ENCODE peak calls at places on chromosomes 7 and 10, in ten cellular contexts. H is PC-9; F is stimulated activated CD4-positive, alpha-beta T cell treated with anti-CD3 and anti-CD28 coated beads, Interleukin-4, amount 100 ng/mL, for 48 hours; Z is activated naive CD8-positive, alpha-beta T cell treated with anti-CD3 and anti-CD28 coated beads for 36 hours; X is mucosa of gallbladder; D is heart left ventricle; L is activated CD8-positive, alpha-beta memory T cell treated with anti-CD3 and anti-CD28 coated beads for 48 hours; O is activated naive CD4-positive, alpha-beta T cell treated with anti-CD3 and anti-CD28 coated beads for 36 hours; B is HS-27A; Q is foreskin fibroblast. I is an unnamed sample.

GRCh38 chr7:154427527-154427926 is 375.3 kb downstream of the DPP6 start:
- DNase-seq in H (no peak), F (no peak), Z (no peak), X (no peak), D (no peak), L (no peak), O (no peak), B (no peak), Q (no peak), I (no peak)

GRCh38 chr7:117582219-117582704 is 102.4 kb downstream of the CFTR start:
- DNase-seq in H (peak), F (no peak), Z (no peak), X (peak), D (peak), L (no peak), O (no peak), B (peak), Q (peak), I (no peak)

GRCh38 chr7:5686131-5686530 is 95.3 kb downstream of the RNF216 start:
- DNase-seq in H (no peak), F (no peak), Z (no peak), X (no peak), D (no peak), L (no peak), O (no peak), B (no peak), Q (no peak), I (no peak)

GRCh38 chr7:121329460-121330052 is 756 bp downstream of the WNT16 start:
- DNase-seq in H (no peak), F (peak), Z (peak), X (no peak), D (peak), L (no peak), O (peak), B (no peak), Q (peak), I (peak)

GRCh38 chr10:36725581-36726520 is 399.5 kb upstream of the ANKRD30A start:
- DNase-seq in H (no peak), F (no peak), Z (no peak), X (no peak), D (peak), L (no peak), O (no peak), B (peak), Q (peak), I (no peak)

GRCh38 chr10:49585387-49585786 is 24.7 kb upstream of the SLC18A3 start:
- DNase-seq in H (peak), F (no peak), Z (no peak), X (no peak), D (no peak), L (no peak), O (no peak), B (no peak), Q (peak), I (no peak)

GRCh38 chr7:158581440-158582088 is 6.1 kb downstream of the PTPRN2 start:
- DNase-seq in H (peak), F (no peak), Z (no peak), X (peak), D (no peak), L (no peak), O (no peak), B (no peak), Q (no peak), I (no peak)

GRCh38 chr10:107496594-107496993 is 332.1 kb upstream of the SORCS1 start:
- DNase-seq in H (no peak), F (no peak), Z (no peak), X (no peak), D (no peak), L (no peak), O (no peak), B (no peak), Q (no peak), I (no peak)

I was measured in activated gamma-delta T cell treated with Interleukin-2 at 50 U/mL for 16 hours.